ENCODE peak calls at places on chromosomes 11 and 22, in seven cellular contexts. V is K562, W is H1, K is A549, O is SK-N-SH, Q is GM12878, U is HepG2. C is an unnamed sample.

GRCh38 chr11:37449146-37449545 is 851.1 kb upstream of the RAG2 start:
- DNase-seq in V (no peak), W (no peak), K (no peak), O (peak; percentile 10), Q (no peak), U (no peak), C (peak; percentile 68)

GRCh38 chr22:45548991-45549736 is 46.5 kb downstream of the FBLN1 start:
- DNase-seq in V (peak; percentile 40), W (no peak), K (peak; percentile 90), O (no peak), Q (no peak), U (no peak), C (peak; percentile 94)

GRCh38 chr22:39999144-39999757 is 4.5 kb downstream of the FAM83F start:
- DNase-seq in V (peak; percentile 74), W (no peak), K (peak; percentile 30), O (no peak), Q (no peak), U (peak; percentile 27), C (peak; percentile 84)

GRCh38 chr11:20033806-20034205 is 126.5 kb downstream of the DBX1 start:
- DNase-seq in V (no peak), W (no peak), K (no peak), O (no peak), Q (no peak), U (no peak), C (no peak)

GRCh38 chr11:18171377-18172000 is 1.1 kb upstream of the MRGPRX4 start:
- DNase-seq in V (peak; percentile 32), W (no peak), K (peak; percentile 37), O (peak; percentile 55), Q (no peak), U (peak; percentile 53), C (no peak)

GRCh38 chr11:22795914-22796313 is 33.7 kb downstream of the SVIP start:
- DNase-seq in V (peak; percentile 39), W (no peak), K (no peak), O (no peak), Q (no peak), U (no peak), C (peak; percentile 38)

GRCh38 chr11:2002807-2003206 is 5.2 kb upstream of the H19 start:
- DNase-seq in V (no peak), W (no peak), K (no peak), O (no peak), Q (no peak), U (no peak), C (no peak)

GRCh38 chr22:40216041-40216756 is 38.5 kb downstream of the TNRC6B start:
- DNase-seq in V (no peak), W (no peak), K (no peak), O (no peak), Q (peak; percentile 58), U (no peak), C (no peak)

GRCh38 chr11:1672613-1673400 is 24.2 kb upstream of the KRTAP5-6 start:
- DNase-seq in V (no peak), W (no peak), K (no peak), O (no peak), Q (no peak), U (no peak), C (no peak)

GRCh38 chr11:11973361-11973800 is 35.0 kb downstream of the DKK3 start:
- DNase-seq in V (no peak), W (peak; percentile 24), K (no peak), O (no peak), Q (no peak), U (no peak), C (peak; percentile 72)

GRCh38 chr11:101848262-101848661 is 66.5 kb upstream of the CEP126 start:
- DNase-seq in V (no peak), W (no peak), K (no peak), O (no peak), Q (no peak), U (peak; percentile 20), C (peak; percentile 44)

GRCh38 chr11:56706486-56706885 is 7.6 kb downstream of the OR9G1 start:
- DNase-seq in V (no peak), W (no peak), K (no peak), O (no peak), Q (no peak), U (no peak), C (no peak)

GRCh38 chr11:75725552-75726320 is 8.1 kb downstream of the MOGAT2 start:
- DNase-seq in V (no peak), W (no peak), K (no peak), O (peak; percentile 33), Q (no peak), U (no peak), C (no peak)

DNA sequence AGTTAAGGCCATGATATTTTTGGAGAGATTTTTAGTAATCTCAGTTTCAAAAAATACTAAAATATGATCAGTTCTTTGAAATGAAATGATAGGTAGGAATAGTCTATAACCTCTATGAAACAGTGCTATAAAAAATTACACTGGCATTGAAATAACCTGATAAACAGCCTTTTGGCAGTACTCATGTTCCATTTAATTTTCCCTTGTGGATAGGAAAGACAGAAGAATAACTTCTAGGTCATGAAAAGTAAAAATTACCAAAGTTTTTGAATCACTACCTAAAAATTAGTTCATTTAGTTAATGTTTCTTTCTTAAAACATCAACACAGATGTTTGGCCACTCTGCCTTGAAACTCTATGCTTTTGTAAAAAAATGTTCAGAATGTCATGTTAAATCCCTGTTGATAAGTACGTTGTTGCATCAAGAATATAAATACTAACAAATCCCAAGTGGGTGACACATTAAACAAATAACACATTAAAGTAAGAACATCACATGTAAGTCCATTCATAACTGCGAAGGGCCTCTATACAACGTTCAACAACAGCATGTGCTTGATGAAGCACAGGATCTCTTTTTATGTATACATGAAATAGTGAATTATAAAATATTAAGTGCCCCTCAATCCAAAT is 290.2 kb downstream of the SWAP70 start:
- DNase-seq in V (no peak), W (no peak), K (no peak), O (no peak), Q (no peak), U (no peak), C (peak; percentile 65)
- TF ChIP-seq USF2 in V (no peak), W (no peak), K (no peak), O (no peak), Q (no peak), U (no peak), C (no peak)

GRCh38 chr11:64760759-64761417 is 1.1 kb upstream of the PYGM start:
- DNase-seq in V (no peak), W (no peak), K (no peak), O (peak; percentile 30), Q (no peak), U (no peak), C (no peak)

GRCh38 chr11:64757549-64758329 is 2.0 kb downstream of the PYGM start:
- DNase-seq in V (no peak), W (no peak), K (no peak), O (peak; percentile 29), Q (no peak), U (no peak), C (no peak)

GRCh38 chr11:64759131-64759721 is 548 bp downstream of the PYGM start:
- DNase-seq in V (no peak), W (no peak), K (no peak), O (peak; percentile 48), Q (no peak), U (peak; percentile 50), C (no peak)

GRCh38 chr11:64758330-64759079 is 1.3 kb downstream of the PYGM start:
- DNase-seq in V (no peak), W (no peak), K (no peak), O (peak; percentile 30), Q (no peak), U (no peak), C (no peak)

DNA sequence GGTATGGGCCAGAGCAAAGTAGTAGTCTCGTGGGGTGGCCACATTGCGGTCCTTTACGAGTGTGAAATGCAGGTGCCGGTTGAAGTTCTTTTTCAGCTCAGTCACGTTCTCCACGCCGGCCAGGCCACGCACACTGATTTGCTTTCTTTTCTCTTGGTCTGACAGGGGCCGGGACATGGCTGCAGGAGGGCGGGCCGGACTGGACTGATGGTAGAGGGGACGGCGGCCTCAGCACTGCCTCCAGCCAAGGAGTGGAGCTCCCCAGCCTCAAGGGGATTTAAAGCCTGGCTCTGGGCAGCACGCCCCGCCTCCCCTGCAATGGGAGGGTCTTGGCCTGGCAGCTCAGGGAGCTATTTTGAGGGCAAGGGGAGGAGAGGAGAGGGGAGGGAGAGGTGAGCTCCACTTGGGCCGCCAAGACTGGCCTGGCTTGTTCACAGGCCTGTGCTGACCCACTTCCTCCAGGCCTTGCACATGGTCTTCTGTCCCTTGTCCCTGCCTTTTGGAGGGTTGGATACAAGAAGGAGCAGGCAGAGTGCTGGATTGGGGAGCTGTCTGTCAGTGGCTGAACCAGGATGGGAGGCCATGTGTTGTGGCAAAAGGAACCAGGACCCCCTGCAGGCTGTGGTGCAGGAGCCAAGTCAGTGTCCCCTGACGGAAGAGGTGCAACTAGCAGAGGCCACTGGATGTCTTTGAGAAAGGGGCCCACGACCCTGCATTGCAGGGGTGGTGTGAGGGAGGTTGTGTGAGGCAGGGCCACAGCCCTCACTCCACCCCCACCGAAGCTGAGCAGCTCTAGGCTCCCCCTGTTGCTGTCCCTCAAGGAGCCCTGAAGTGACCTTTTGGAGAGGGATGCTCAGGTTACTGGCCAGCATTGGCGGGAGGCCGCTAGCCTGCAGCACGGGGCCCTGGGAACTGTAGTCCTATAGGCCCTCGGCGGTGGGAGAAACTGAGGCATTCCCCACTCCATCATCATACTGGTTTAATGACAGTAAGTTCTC is at the start of gene PYGM:
- DNase-seq in V (peak; percentile 36), W (peak; percentile 86), K (no peak), O (peak; percentile 60), Q (no peak), U (no peak), C (no peak)
- H3K4me2 ChIP-seq in V (no peak within 1 kb of the TSS), W (peak within 1 kb of the TSS; percentile 32), K (no peak within 1 kb of the TSS), O (no peak within 1 kb of the TSS), Q (no peak within 1 kb of the TSS), U (peak within 1 kb of the TSS; percentile 59), C (no peak within 1 kb of the TSS)

GRCh38 chr11:86228967-86229330 is 15.6 kb upstream of the EED start:
- DNase-seq in V (no peak), W (no peak), K (no peak), O (no peak), Q (no peak), U (no peak), C (no peak)
- TF ChIP-seq USF2 in V (no peak), W (no peak), K (no peak), O (no peak), Q (no peak), U (no peak), C (no peak)

GRCh38 chr11:70358797-70359196 is 39.5 kb upstream of the CTTN start:
- DNase-seq in V (no peak), W (peak; percentile 24), K (no peak), O (no peak), Q (no peak), U (no peak), C (no peak)

GRCh38 chr11:70359806-70360205 is 38.5 kb upstream of the CTTN start:
- DNase-seq in V (no peak), W (no peak), K (no peak), O (no peak), Q (no peak), U (no peak), C (no peak)

GRCh38 chr11:70364198-70364597 is 34.1 kb upstream of the CTTN start:
- DNase-seq in V (no peak), W (no peak), K (no peak), O (no peak), Q (no peak), U (no peak), C (peak; percentile 31)

GRCh38 chr11:70364745-70365535 is 33.4 kb upstream of the CTTN start:
- DNase-seq in V (no peak), W (peak; percentile 20), K (no peak), O (no peak), Q (peak; percentile 3), U (no peak), C (no peak)

DNA sequence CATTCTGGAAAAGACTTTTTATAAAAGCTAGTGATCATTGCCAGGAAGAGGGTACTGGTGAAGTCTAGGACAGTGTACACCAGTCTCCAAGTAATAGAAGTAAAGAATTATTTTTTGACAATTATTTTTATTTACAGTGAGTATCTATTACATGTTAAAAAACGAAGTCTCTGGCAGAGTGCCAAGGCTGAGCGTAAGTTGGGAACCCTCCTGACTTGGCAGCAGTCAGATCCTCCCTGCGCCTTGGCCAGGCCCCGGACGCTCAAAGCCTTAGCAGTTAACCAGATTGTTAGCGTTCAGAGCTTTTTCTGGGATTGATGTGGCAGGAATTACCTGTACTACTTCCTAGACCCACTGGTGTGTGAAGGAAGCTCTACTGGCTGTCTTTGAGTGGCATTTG is 38.1 kb upstream of the CTTN start:
- DNase-seq in V (no peak), W (no peak), K (no peak), O (no peak), Q (no peak), U (no peak), C (no peak)
- H3K4me2 ChIP-seq in V (no peak overlapping the region), W (no peak overlapping the region), K (no peak overlapping the region), O (no peak overlapping the region), Q (no peak overlapping the region), U (no peak overlapping the region), C (no peak overlapping the region)

C was measured in IMR-90.